ENCODE peak calls at places on chromosomes 1 and 21, in eight cellular contexts. One of them, this sample, is unnamed.

GRCh38 chr1:61083014-61083798 is 845 bp downstream of the NFIA start:
- DNase-seq in fibroblast of lung: peak; percentile 34
- DNase-seq in mammary epithelial cell: peak; percentile 37
- DNase-seq in SJSA1: peak; percentile 28
- DNase-seq in OCI-LY7: peak; percentile 18
- DNase-seq in MM.1S: no peak
- DNase-seq in cardiac muscle cell: no peak
- DNase-seq in GM23248: peak; percentile 77
- DNase-seq in this sample: no peak

GRCh38 chr1:33640114-33640660 is 167.7 kb downstream of the ZSCAN20 start:
- DNase-seq in fibroblast of lung: peak; percentile 20
- DNase-seq in mammary epithelial cell: no peak
- DNase-seq in SJSA1: no peak
- DNase-seq in OCI-LY7: no peak
- DNase-seq in MM.1S: no peak
- DNase-seq in cardiac muscle cell: peak; percentile 25
- DNase-seq in GM23248: peak; percentile 36
- DNase-seq in this sample: no peak

GRCh38 chr21:42848932-42849758 is 30.2 kb downstream of the WDR4 start:
- DNase-seq in fibroblast of lung: no peak
- DNase-seq in mammary epithelial cell: no peak
- DNase-seq in SJSA1: no peak
- DNase-seq in OCI-LY7: no peak
- DNase-seq in MM.1S: no peak
- DNase-seq in cardiac muscle cell: no peak
- DNase-seq in GM23248: no peak
- DNase-seq in this sample: no peak

GRCh38 chr1:169534653-169535052 is 48.9 kb upstream of the SLC19A2 start:
- DNase-seq in fibroblast of lung: no peak
- DNase-seq in mammary epithelial cell: no peak
- DNase-seq in SJSA1: no peak
- DNase-seq in OCI-LY7: no peak
- DNase-seq in MM.1S: no peak
- DNase-seq in cardiac muscle cell: no peak
- DNase-seq in GM23248: no peak
- DNase-seq in this sample: no peak

GRCh38 chr1:172269644-172270043 is 150.8 kb upstream of the C1orf105 start:
- DNase-seq in fibroblast of lung: peak; percentile 60
- DNase-seq in mammary epithelial cell: peak; percentile 41
- DNase-seq in SJSA1: no peak
- DNase-seq in OCI-LY7: no peak
- DNase-seq in MM.1S: no peak
- DNase-seq in cardiac muscle cell: peak; percentile 54
- DNase-seq in GM23248: peak; percentile 85
- DNase-seq in this sample: no peak

GRCh38 chr1:108082741-108083562 is 117.2 kb downstream of the SLC25A24 start:
- DNase-seq in fibroblast of lung: no peak
- DNase-seq in mammary epithelial cell: no peak
- DNase-seq in SJSA1: no peak
- DNase-seq in OCI-LY7: no peak
- DNase-seq in MM.1S: no peak
- DNase-seq in cardiac muscle cell: no peak
- DNase-seq in GM23248: no peak
- DNase-seq in this sample: no peak

GRCh38 chr21:41610042-41610839 is 102.3 kb upstream of the TMPRSS2 start:
- DNase-seq in fibroblast of lung: peak; percentile 42
- DNase-seq in mammary epithelial cell: peak; percentile 32
- DNase-seq in SJSA1: peak; percentile 49
- DNase-seq in OCI-LY7: peak; percentile 45
- DNase-seq in MM.1S: peak; percentile 61
- DNase-seq in cardiac muscle cell: peak; percentile 76
- DNase-seq in GM23248: peak; percentile 72
- DNase-seq in this sample: peak; percentile 87

GRCh38 chr1:36890776-36891175 is 143.5 kb downstream of the GRIK3 start:
- DNase-seq in fibroblast of lung: no peak
- DNase-seq in mammary epithelial cell: no peak
- DNase-seq in SJSA1: no peak
- DNase-seq in OCI-LY7: no peak
- DNase-seq in MM.1S: no peak
- DNase-seq in cardiac muscle cell: no peak
- DNase-seq in GM23248: no peak
- DNase-seq in this sample: no peak

GRCh38 chr1:192974701-192975100 is 84.5 kb downstream of the UCHL5 start:
- DNase-seq in fibroblast of lung: peak; percentile 45
- DNase-seq in mammary epithelial cell: peak; percentile 48
- DNase-seq in SJSA1: no peak
- DNase-seq in OCI-LY7: no peak
- DNase-seq in MM.1S: no peak
- DNase-seq in cardiac muscle cell: peak; percentile 25
- DNase-seq in GM23248: peak; percentile 36
- DNase-seq in this sample: no peak

DNA sequence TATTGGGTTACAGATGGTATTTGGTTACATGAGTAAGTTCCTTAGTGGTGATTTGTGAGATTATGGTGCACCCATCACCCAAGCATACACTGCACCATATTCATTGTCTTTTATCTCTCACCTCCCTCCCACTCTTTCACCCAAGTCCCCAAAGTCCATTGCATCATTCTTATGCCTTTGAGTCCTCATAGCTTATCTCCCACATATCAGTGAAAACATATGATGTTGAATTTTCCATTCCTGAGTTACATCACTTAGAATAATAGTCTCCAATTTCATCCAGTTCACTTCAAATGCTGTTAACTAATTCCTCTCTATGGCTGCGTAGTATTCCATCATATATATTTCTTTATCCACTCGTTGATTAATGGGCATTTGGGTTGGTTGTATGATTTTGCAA is 36.8 kb upstream of the ZNF678 start:
- DNase-seq in fibroblast of lung: no peak
- DNase-seq in mammary epithelial cell: no peak
- DNase-seq in SJSA1: no peak
- DNase-seq in OCI-LY7: no peak
- DNase-seq in MM.1S: no peak
- DNase-seq in cardiac muscle cell: no peak
- DNase-seq in GM23248: no peak
- DNase-seq in this sample: no peak
- H3K9me3 ChIP-seq in fibroblast of lung: no peaks in the 10 kb centered on the region
- H3K9me3 ChIP-seq in mammary epithelial cell: peaks cover 37% of the 10 kb centered on the region
- H3K9me3 ChIP-seq in SJSA1: peaks cover 8% of the 10 kb centered on the region
- H3K9me3 ChIP-seq in OCI-LY7: no peaks in the 10 kb centered on the region
- H3K9me3 ChIP-seq in MM.1S: no peaks in the 10 kb centered on the region
- H3K9me3 ChIP-seq in cardiac muscle cell: no peaks in the 10 kb centered on the region
- H3K9me3 ChIP-seq in GM23248: peaks cover 11% of the 10 kb centered on the region
- H3K9me3 ChIP-seq in this sample: peaks cover 1% of the 10 kb centered on the region

GRCh38 chr1:44332505-44332904 is 22.6 kb downstream of the ERI3 start:
- DNase-seq in fibroblast of lung: no peak
- DNase-seq in mammary epithelial cell: no peak
- DNase-seq in SJSA1: no peak
- DNase-seq in OCI-LY7: no peak
- DNase-seq in MM.1S: no peak
- DNase-seq in cardiac muscle cell: no peak
- DNase-seq in GM23248: no peak
- DNase-seq in this sample: no peak
- H3K9me3 ChIP-seq in fibroblast of lung: no peaks in the 10 kb centered on the region
- H3K9me3 ChIP-seq in mammary epithelial cell: no peaks in the 10 kb centered on the region
- H3K9me3 ChIP-seq in SJSA1: no peaks in the 10 kb centered on the region
- H3K9me3 ChIP-seq in OCI-LY7: no peaks in the 10 kb centered on the region
- H3K9me3 ChIP-seq in MM.1S: no peaks in the 10 kb centered on the region
- H3K9me3 ChIP-seq in cardiac muscle cell: no peaks in the 10 kb centered on the region
- H3K9me3 ChIP-seq in GM23248: no peaks in the 10 kb centered on the region
- H3K9me3 ChIP-seq in this sample: no peaks in the 10 kb centered on the region

GRCh38 chr21:9760398-9761074 is 760.8 kb upstream of the TPTE start:
- DNase-seq in fibroblast of lung: no peak
- DNase-seq in mammary epithelial cell: no peak
- DNase-seq in SJSA1: no peak
- DNase-seq in OCI-LY7: no peak
- DNase-seq in MM.1S: no peak
- DNase-seq in cardiac muscle cell: no peak
- DNase-seq in GM23248: no peak
- DNase-seq in this sample: no peak

GRCh38 chr21:9758888-9759287 is 762.5 kb upstream of the TPTE start:
- DNase-seq in fibroblast of lung: no peak
- DNase-seq in mammary epithelial cell: no peak
- DNase-seq in SJSA1: no peak
- DNase-seq in OCI-LY7: no peak
- DNase-seq in MM.1S: no peak
- DNase-seq in cardiac muscle cell: no peak
- DNase-seq in GM23248: no peak
- DNase-seq in this sample: no peak

GRCh38 chr21:9758141-9758540 is 763.2 kb upstream of the TPTE start:
- DNase-seq in fibroblast of lung: no peak
- DNase-seq in mammary epithelial cell: no peak
- DNase-seq in SJSA1: no peak
- DNase-seq in OCI-LY7: no peak
- DNase-seq in MM.1S: no peak
- DNase-seq in cardiac muscle cell: no peak
- DNase-seq in GM23248: no peak
- DNase-seq in this sample: no peak

GRCh38 chr21:9756677-9757076 is 764.7 kb upstream of the TPTE start:
- DNase-seq in fibroblast of lung: no peak
- DNase-seq in mammary epithelial cell: no peak
- DNase-seq in SJSA1: no peak
- DNase-seq in OCI-LY7: no peak
- DNase-seq in MM.1S: no peak
- DNase-seq in cardiac muscle cell: no peak
- DNase-seq in GM23248: no peak
- DNase-seq in this sample: no peak

DNA sequence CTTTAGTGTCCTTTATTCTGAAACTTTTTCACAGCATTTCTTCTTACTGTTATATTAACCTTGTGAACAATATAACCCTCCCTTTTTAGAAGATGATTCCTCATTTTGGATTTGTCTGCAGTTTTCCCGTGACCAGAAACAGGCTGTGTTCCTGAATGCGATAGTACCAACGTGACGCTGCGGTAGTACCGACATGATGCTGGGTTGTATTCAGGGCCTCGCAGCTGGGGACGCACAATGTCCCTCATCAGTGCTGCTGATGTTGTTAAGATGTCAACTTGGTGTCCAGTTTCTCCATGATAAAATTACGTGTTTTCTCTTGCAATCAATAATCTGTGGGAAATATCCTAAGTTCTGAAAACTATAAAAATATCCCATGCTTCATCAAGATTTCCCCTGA is 761.4 kb upstream of the TPTE start:
- DNase-seq in fibroblast of lung: no peak
- DNase-seq in mammary epithelial cell: no peak
- DNase-seq in SJSA1: no peak
- DNase-seq in OCI-LY7: no peak
- DNase-seq in MM.1S: no peak
- DNase-seq in cardiac muscle cell: no peak
- DNase-seq in GM23248: no peak
- DNase-seq in this sample: no peak
- H3K9me3 ChIP-seq in fibroblast of lung: peaks cover 4% of the 10 kb centered on the region
- H3K9me3 ChIP-seq in mammary epithelial cell: peaks cover 65% of the 10 kb centered on the region
- H3K9me3 ChIP-seq in SJSA1: peaks cover 21% of the 10 kb centered on the region
- H3K9me3 ChIP-seq in OCI-LY7: peaks cover 53% of the 10 kb centered on the region
- H3K9me3 ChIP-seq in MM.1S: no peaks in the 10 kb centered on the region
- H3K9me3 ChIP-seq in cardiac muscle cell: peaks cover 39% of the 10 kb centered on the region
- H3K9me3 ChIP-seq in GM23248: peaks cover 14% of the 10 kb centered on the region
- H3K9me3 ChIP-seq in this sample: peaks cover 1% of the 10 kb centered on the region

GRCh38 chr1:191388283-191388682 is 770.0 kb upstream of the RGS18 start:
- DNase-seq in fibroblast of lung: no peak
- DNase-seq in mammary epithelial cell: no peak
- DNase-seq in SJSA1: no peak
- DNase-seq in OCI-LY7: no peak
- DNase-seq in MM.1S: peak; percentile 2
- DNase-seq in cardiac muscle cell: no peak
- DNase-seq in GM23248: no peak
- DNase-seq in this sample: no peak
- H3K9me3 ChIP-seq in fibroblast of lung: no peaks in the 10 kb centered on the region
- H3K9me3 ChIP-seq in mammary epithelial cell: no peaks in the 10 kb centered on the region
- H3K9me3 ChIP-seq in SJSA1: peaks cover 2% of the 10 kb centered on the region
- H3K9me3 ChIP-seq in OCI-LY7: no peaks in the 10 kb centered on the region
- H3K9me3 ChIP-seq in MM.1S: no peaks in the 10 kb centered on the region
- H3K9me3 ChIP-seq in cardiac muscle cell: no peaks in the 10 kb centered on the region
- H3K9me3 ChIP-seq in GM23248: no peaks in the 10 kb centered on the region
- H3K9me3 ChIP-seq in this sample: peaks cover 4% of the 10 kb centered on the region

GRCh38 chr1:205346956-205347574 is 9.7 kb downstream of the KLHDC8A start:
- DNase-seq in fibroblast of lung: peak; percentile 76
- DNase-seq in mammary epithelial cell: peak; percentile 21
- DNase-seq in SJSA1: no peak
- DNase-seq in OCI-LY7: no peak
- DNase-seq in MM.1S: no peak
- DNase-seq in cardiac muscle cell: no peak
- DNase-seq in GM23248: peak; percentile 26
- DNase-seq in this sample: no peak

GRCh38 chr1:205345761-205346160 is 11.0 kb downstream of the KLHDC8A start:
- DNase-seq in fibroblast of lung: no peak
- DNase-seq in mammary epithelial cell: no peak
- DNase-seq in SJSA1: no peak
- DNase-seq in OCI-LY7: no peak
- DNase-seq in MM.1S: no peak
- DNase-seq in cardiac muscle cell: no peak
- DNase-seq in GM23248: no peak
- DNase-seq in this sample: no peak

GRCh38 chr1:205350124-205350523 is 6.6 kb downstream of the KLHDC8A start:
- DNase-seq in fibroblast of lung: no peak
- DNase-seq in mammary epithelial cell: no peak
- DNase-seq in SJSA1: no peak
- DNase-seq in OCI-LY7: no peak
- DNase-seq in MM.1S: no peak
- DNase-seq in cardiac muscle cell: no peak
- DNase-seq in GM23248: no peak
- DNase-seq in this sample: no peak

GRCh38 chr1:205350626-205351235 is 6.0 kb downstream of the KLHDC8A start:
- DNase-seq in fibroblast of lung: no peak
- DNase-seq in mammary epithelial cell: peak; percentile 48
- DNase-seq in SJSA1: no peak
- DNase-seq in OCI-LY7: no peak
- DNase-seq in MM.1S: no peak
- DNase-seq in cardiac muscle cell: no peak
- DNase-seq in GM23248: no peak
- DNase-seq in this sample: no peak

GRCh38 chr1:205348559-205349477 is 7.9 kb downstream of the KLHDC8A start:
- DNase-seq in fibroblast of lung: peak; percentile 53
- DNase-seq in mammary epithelial cell: no peak
- DNase-seq in SJSA1: no peak
- DNase-seq in OCI-LY7: peak; percentile 46
- DNase-seq in MM.1S: peak; percentile 81
- DNase-seq in cardiac muscle cell: no peak
- DNase-seq in GM23248: no peak
- DNase-seq in this sample: no peak
- H3K9me3 ChIP-seq in fibroblast of lung: no peaks in the 10 kb centered on the region
- H3K9me3 ChIP-seq in mammary epithelial cell: no peaks in the 10 kb centered on the region
- H3K9me3 ChIP-seq in SJSA1: no peaks in the 10 kb centered on the region
- H3K9me3 ChIP-seq in OCI-LY7: no peaks in the 10 kb centered on the region
- H3K9me3 ChIP-seq in MM.1S: no peaks in the 10 kb centered on the region
- H3K9me3 ChIP-seq in cardiac muscle cell: no peaks in the 10 kb centered on the region
- H3K9me3 ChIP-seq in GM23248: no peaks in the 10 kb centered on the region
- H3K9me3 ChIP-seq in this sample: no peaks in the 10 kb centered on the region

DNA sequence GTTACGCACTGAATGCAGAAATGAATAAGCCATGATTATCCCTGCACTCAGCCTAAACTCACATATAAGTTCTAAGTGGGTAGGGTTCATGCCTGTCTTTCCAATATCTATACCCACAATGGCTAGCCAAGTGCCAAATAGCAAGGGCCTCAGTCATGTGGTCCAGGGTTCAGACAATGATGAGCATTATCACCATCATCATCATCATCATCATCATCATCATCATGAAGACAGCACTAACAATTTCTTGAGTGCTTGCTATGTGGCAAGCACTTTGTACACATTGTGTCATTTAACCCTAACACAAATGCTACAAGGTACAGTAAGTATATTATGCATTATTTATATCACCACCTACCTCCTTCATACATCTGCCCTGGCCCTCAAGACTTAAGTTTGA is 500.0 kb downstream of the AGBL4 start:
- DNase-seq in fibroblast of lung: no peak
- DNase-seq in mammary epithelial cell: no peak
- DNase-seq in SJSA1: no peak
- DNase-seq in OCI-LY7: no peak
- DNase-seq in MM.1S: no peak
- DNase-seq in cardiac muscle cell: no peak
- DNase-seq in GM23248: no peak
- DNase-seq in this sample: no peak
- H3K9me3 ChIP-seq in fibroblast of lung: no peaks in the 10 kb centered on the region
- H3K9me3 ChIP-seq in mammary epithelial cell: no peaks in the 10 kb centered on the region
- H3K9me3 ChIP-seq in SJSA1: no peaks in the 10 kb centered on the region
- H3K9me3 ChIP-seq in OCI-LY7: no peaks in the 10 kb centered on the region
- H3K9me3 ChIP-seq in MM.1S: no peaks in the 10 kb centered on the region
- H3K9me3 ChIP-seq in cardiac muscle cell: peaks cover 3% of the 10 kb centered on the region
- H3K9me3 ChIP-seq in GM23248: no peaks in the 10 kb centered on the region
- H3K9me3 ChIP-seq in this sample: no peaks in the 10 kb centered on the region